ENCODE peak calls at places on chromosomes 3 and 15, in eight cellular contexts. X, N, H, E, Q, L, J and U are unnamed samples.
A peak's percentile ranks its signal among the peaks of the same experiment; 100 is the strongest.

GRCh38 chr3:134544306-134544705 is 58.4 kb downstream of the CEP63 start:
- DNase-seq in X (no peak), N (no peak), H (no peak), E (peak; percentile 8), Q (no peak), L (no peak), J (no peak), U (no peak)

GRCh38 chr3:12797892-12798558 is 1.5 kb downstream of the CAND2 start:
- DNase-seq in X (no peak), N (no peak), H (no peak), E (no peak), Q (no peak), L (no peak), J (no peak), U (no peak)

GRCh38 chr15:30922469-30923311 is 19.0 kb downstream of the FAN1 start:
- DNase-seq in X (no peak), N (peak; percentile 51), H (peak; percentile 71), E (peak; percentile 50), Q (no peak), L (no peak), J (no peak), U (no peak)

GRCh38 chr15:39582286-39582976 is 1.6 kb downstream of the THBS1 start:
- DNase-seq in X (no peak), N (no peak), H (no peak), E (peak; percentile 73), Q (no peak), L (peak; percentile 21), J (no peak), U (no peak)

GRCh38 chr3:14947105-14947885 is at the start of gene NR2C2:
- DNase-seq in X (peak; percentile 88), N (peak; percentile 88), H (no peak), E (peak; percentile 68), Q (peak; percentile 87), L (peak; percentile 87), J (peak; percentile 96), U (peak; percentile 78)

GRCh38 chr3:69236808-69237707 is 114.7 kb upstream of the LMOD3 start:
- DNase-seq in X (no peak), N (no peak), H (no peak), E (no peak), Q (peak; percentile 14), L (no peak), J (no peak), U (no peak)

GRCh38 chr15:84818221-84819131 is 1.3 kb downstream of the ALPK3 start:
- DNase-seq in X (no peak), N (no peak), H (no peak), E (peak; percentile 14), Q (peak; percentile 72), L (peak; percentile 86), J (no peak), U (no peak)

GRCh38 chr15:59437473-59437776 is 561 bp upstream of the FAM81A start:
- DNase-seq in X (no peak), N (no peak), H (no peak), E (no peak), Q (no peak), L (no peak), J (no peak), U (no peak)

GRCh38 chr3:88433572-88433971 is 283.8 kb downstream of the C3orf38 start:
- DNase-seq in X (no peak), N (no peak), H (no peak), E (no peak), Q (no peak), L (no peak), J (no peak), U (no peak)

DNA sequence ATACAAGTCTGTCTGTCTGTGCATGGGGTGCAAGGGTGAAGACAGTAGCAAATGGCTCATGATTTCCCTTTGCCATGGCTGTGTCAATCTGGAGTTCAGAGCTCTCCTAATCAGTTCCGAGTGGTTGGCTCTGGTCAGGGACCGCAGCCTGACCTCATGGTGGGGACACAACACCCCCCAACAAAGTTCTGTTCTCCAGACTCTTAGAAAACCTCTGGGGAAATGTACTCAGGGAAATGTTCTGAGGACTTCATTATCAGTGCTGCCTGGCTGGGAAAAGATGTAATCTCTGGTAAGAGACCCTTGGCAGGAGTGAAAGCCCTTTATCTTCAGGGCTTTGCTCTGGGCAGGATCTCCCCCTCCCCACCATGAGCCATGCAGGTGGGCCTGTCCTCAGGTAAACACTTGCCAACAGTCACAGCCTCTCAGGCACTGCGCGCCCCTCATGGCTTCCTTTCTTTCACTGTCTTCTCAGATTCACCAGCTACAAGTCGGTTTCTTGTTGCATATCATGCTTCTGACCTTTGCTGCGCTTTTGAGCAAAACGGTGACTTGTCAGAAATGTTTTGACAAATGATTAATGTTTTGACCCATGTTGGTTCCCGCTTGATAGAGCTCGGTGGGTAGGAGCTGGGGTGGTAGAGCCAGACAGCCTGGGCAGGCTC is 95.5 kb downstream of the ST6GAL1 start:
- DNase-seq in X (peak; percentile 59), N (no peak), H (no peak), E (no peak), Q (no peak), L (no peak), J (peak; percentile 37), U (no peak)
- TF ChIP-seq POLR2A in X (no peak), N (no peak), H (no peak), E (no peak), Q (no peak), L (no peak), J (no peak), U (no peak)

GRCh38 chr15:101679861-101680260 is 27.7 kb upstream of the TM2D3 start:
- DNase-seq in X (no peak), N (no peak), H (no peak), E (no peak), Q (no peak), L (no peak), J (no peak), U (no peak)
- H3K4me1 ChIP-seq in X (no peaks in the 10 kb centered on the region), N (no peaks in the 10 kb centered on the region), H (no peaks in the 10 kb centered on the region), E (peaks cover 13% of the 10 kb centered on the region), Q (no peaks in the 10 kb centered on the region), L (no peaks in the 10 kb centered on the region), J (no peaks in the 10 kb centered on the region), U (no peaks in the 10 kb centered on the region)

DNA sequence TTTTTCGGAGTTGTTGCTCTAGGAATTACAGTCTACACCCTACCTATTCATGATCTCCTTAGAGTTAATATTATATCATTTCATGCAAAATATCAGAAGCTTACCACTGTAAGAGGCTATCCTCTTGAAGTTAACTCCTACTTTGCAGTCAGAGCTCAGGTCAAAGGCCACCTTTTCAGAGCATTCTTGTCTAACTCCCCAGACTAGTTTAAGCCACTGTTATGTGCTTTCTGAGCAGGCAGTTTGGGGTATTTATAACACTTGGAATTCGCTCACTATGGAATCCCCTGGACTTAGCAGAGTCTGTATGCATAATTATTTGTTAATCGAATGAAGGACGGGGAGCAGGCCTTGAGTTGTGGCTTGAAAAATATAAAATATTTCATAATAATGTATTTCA is 21.7 kb downstream of the MED12L start:
- DNase-seq in X (no peak), N (no peak), H (no peak), E (no peak), Q (no peak), L (no peak), J (no peak), U (no peak)
- H3K27ac ChIP-seq in X (no peak overlapping the region), N (no peak overlapping the region), H (no peak overlapping the region), E (no peak overlapping the region), Q (no peak overlapping the region), L (no peak overlapping the region), J (no peak overlapping the region), U (no peak overlapping the region)

GRCh38 chr3:25663324-25664065 is 1.2 kb downstream of the TOP2B start:
- DNase-seq in X (peak; percentile 24), N (no peak), H (no peak), E (peak; percentile 24), Q (peak; percentile 52), L (no peak), J (peak; percentile 37), U (no peak)
- TF ChIP-seq POLR2A in X (no peak), N (no peak), H (no peak), E (no peak), Q (no peak), L (no peak), J (no peak), U (no peak)

GRCh38 chr15:92809064-92809879 is 90.9 kb upstream of the CHD2 start:
- DNase-seq in X (peak; percentile 96), N (peak; percentile 99), H (peak; percentile 97), E (peak; percentile 96), Q (peak; percentile 98), L (peak; percentile 97), J (peak; percentile 95), U (peak; percentile 98)

GRCh38 chr15:92808611-92809063 is 91.5 kb upstream of the CHD2 start:
- DNase-seq in X (no peak), N (no peak), H (no peak), E (peak; percentile 43), Q (peak; percentile 66), L (peak; percentile 62), J (peak; percentile 59), U (peak; percentile 64)

GRCh38 chr15:92809880-92810361 is 90.2 kb upstream of the CHD2 start:
- DNase-seq in X (peak; percentile 56), N (no peak), H (no peak), E (peak; percentile 68), Q (peak; percentile 65), L (peak; percentile 47), J (peak; percentile 57), U (no peak)

GRCh38 chr15:92806763-92807162 is 93.4 kb upstream of the CHD2 start:
- DNase-seq in X (no peak), N (no peak), H (no peak), E (no peak), Q (peak; percentile 24), L (no peak), J (no peak), U (no peak)

GRCh38 chr15:92807971-92808571 is 92.1 kb upstream of the CHD2 start:
- DNase-seq in X (peak; percentile 21), N (no peak), H (no peak), E (no peak), Q (no peak), L (peak; percentile 31), J (peak; percentile 28), U (no peak)
- H3K4me1 ChIP-seq in X (peaks cover 10% of the 10 kb centered on the region), N (peaks cover 31% of the 10 kb centered on the region), H (peaks cover 12% of the 10 kb centered on the region), E (peaks cover 11% of the 10 kb centered on the region), Q (peaks cover 56% of the 10 kb centered on the region), L (peaks cover 25% of the 10 kb centered on the region), J (peaks cover 40% of the 10 kb centered on the region), U (peaks cover 13% of the 10 kb centered on the region)

GRCh38 chr3:35678552-35679220 is 39.4 kb downstream of the ARPP21 start:
- DNase-seq in X (no peak), N (no peak), H (no peak), E (no peak), Q (no peak), L (no peak), J (no peak), U (no peak)
- H3K27ac ChIP-seq in X (no peak overlapping the region), N (no peak overlapping the region), H (no peak overlapping the region), E (no peak overlapping the region), Q (no peak overlapping the region), L (no peak overlapping the region), J (no peak overlapping the region), U (no peak overlapping the region)

GRCh38 chr15:67049351-67050044 is 15.9 kb upstream of the SMAD3 start:
- DNase-seq in X (no peak), N (no peak), H (no peak), E (peak; percentile 92), Q (peak; percentile 57), L (no peak), J (no peak), U (no peak)
- TF ChIP-seq POLR2A in X (peak; percentile 86), N (no peak), H (no peak), E (no peak), Q (no peak), L (no peak), J (no peak), U (no peak)

DNA sequence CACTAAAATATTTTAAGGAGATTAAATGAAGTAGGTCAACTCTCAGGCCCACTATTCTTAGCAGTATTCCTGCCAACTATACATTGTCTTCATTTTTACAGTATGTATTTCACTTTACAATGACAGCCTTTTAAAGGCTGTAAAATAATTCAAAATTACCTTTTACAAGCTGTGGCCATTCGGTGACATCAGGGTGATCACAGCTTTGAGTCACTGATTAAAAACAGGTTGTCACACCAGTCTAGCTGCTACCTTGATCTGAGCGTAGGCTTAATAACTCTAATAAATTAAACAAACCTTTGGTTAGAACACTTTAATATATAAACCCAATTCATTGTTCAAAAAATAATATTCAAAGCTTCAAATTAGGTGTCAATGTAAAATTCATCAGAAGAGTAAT is 29.9 kb downstream of the UBE3A start:
- DNase-seq in X (no peak), N (no peak), H (no peak), E (no peak), Q (no peak), L (no peak), J (no peak), U (no peak)
- H3K4me1 ChIP-seq in X (no peaks in the 10 kb centered on the region), N (peaks cover 8% of the 10 kb centered on the region), H (peaks cover 6% of the 10 kb centered on the region), E (peaks cover 11% of the 10 kb centered on the region), Q (peaks cover 44% of the 10 kb centered on the region), L (no peaks in the 10 kb centered on the region), J (no peaks in the 10 kb centered on the region), U (no peaks in the 10 kb centered on the region)